ENCODE peak calls at places on chromosomes 5 and 9, in eight cellular contexts. One of them, this sample, is unnamed.

GRCh38 chr5:144060598-144060997 is 109.9 kb downstream of the YIPF5 start:
- DNase-seq in H9: no peak
- DNase-seq in fibroblast of mammary gland: peak
- DNase-seq in left ventricle myocardium inferior: no peak
- DNase-seq in sigmoid colon: no peak
- DNase-seq in GM12865: no peak
- DNase-seq in psoas muscle: no peak
- DNase-seq in HFFc6: peak
- DNase-seq in this sample: no peak

GRCh38 chr9:97425336-97425991 is 13.6 kb downstream of the TDRD7 start:
- DNase-seq in H9: no peak
- DNase-seq in HFFc6: no peak
- DNase-seq in psoas muscle: no peak
- DNase-seq in GM12865: no peak
- DNase-seq in sigmoid colon: no peak
- DNase-seq in left ventricle myocardium inferior: no peak
- DNase-seq in fibroblast of mammary gland: no peak
- DNase-seq in this sample: no peak

GRCh38 chr5:16108418-16108817 is 71.2 kb downstream of the MARCHF11 start:
- DNase-seq in GM12865: no peak
- DNase-seq in sigmoid colon: no peak
- DNase-seq in fibroblast of mammary gland: no peak
- DNase-seq in left ventricle myocardium inferior: no peak
- DNase-seq in HFFc6: no peak
- DNase-seq in psoas muscle: no peak
- DNase-seq in H9: no peak
- DNase-seq in this sample: no peak

GRCh38 chr5:149605998-149606721 is 24.9 kb downstream of the ARHGEF37 start:
- DNase-seq in GM12865: peak
- DNase-seq in HFFc6: peak
- DNase-seq in fibroblast of mammary gland: peak
- DNase-seq in left ventricle myocardium inferior: peak
- DNase-seq in sigmoid colon: no peak
- DNase-seq in psoas muscle: peak
- DNase-seq in H9: no peak
- DNase-seq in this sample: no peak

GRCh38 chr5:112634796-112635195 is 102.9 kb upstream of the APC start:
- DNase-seq in HFFc6: no peak
- DNase-seq in fibroblast of mammary gland: no peak
- DNase-seq in H9: no peak
- DNase-seq in sigmoid colon: no peak
- DNase-seq in left ventricle myocardium inferior: no peak
- DNase-seq in psoas muscle: no peak
- DNase-seq in GM12865: no peak
- DNase-seq in this sample: no peak

GRCh38 chr9:110777201-110777842 is 108.7 kb downstream of the MUSK start:
- DNase-seq in H9: no peak
- DNase-seq in sigmoid colon: no peak
- DNase-seq in psoas muscle: no peak
- DNase-seq in left ventricle myocardium inferior: no peak
- DNase-seq in HFFc6: no peak
- DNase-seq in GM12865: no peak
- DNase-seq in fibroblast of mammary gland: peak
- DNase-seq in this sample: no peak

GRCh38 chr9:106478312-106479099 is 384.5 kb upstream of the ZNF462 start:
- DNase-seq in left ventricle myocardium inferior: no peak
- DNase-seq in H9: no peak
- DNase-seq in psoas muscle: no peak
- DNase-seq in sigmoid colon: no peak
- DNase-seq in HFFc6: no peak
- DNase-seq in GM12865: no peak
- DNase-seq in fibroblast of mammary gland: no peak
- DNase-seq in this sample: no peak

GRCh38 chr9:123402981-123403509 is 47.0 kb downstream of the CRB2 start:
- DNase-seq in H9: no peak
- DNase-seq in psoas muscle: no peak
- DNase-seq in sigmoid colon: no peak
- DNase-seq in left ventricle myocardium inferior: no peak
- DNase-seq in HFFc6: no peak
- DNase-seq in GM12865: no peak
- DNase-seq in fibroblast of mammary gland: no peak
- DNase-seq in this sample: no peak

GRCh38 chr5:34959323-34959722 is 30.0 kb downstream of the DNAJC21 start:
- DNase-seq in left ventricle myocardium inferior: no peak
- DNase-seq in GM12865: peak
- DNase-seq in HFFc6: peak
- DNase-seq in psoas muscle: no peak
- DNase-seq in sigmoid colon: no peak
- DNase-seq in fibroblast of mammary gland: peak
- DNase-seq in H9: no peak
- DNase-seq in this sample: no peak

GRCh38 chr5:149061341-149061740 is 1.5 kb downstream of the SH3TC2 start:
- DNase-seq in psoas muscle: no peak
- DNase-seq in H9: no peak
- DNase-seq in HFFc6: no peak
- DNase-seq in sigmoid colon: no peak
- DNase-seq in GM12865: no peak
- DNase-seq in left ventricle myocardium inferior: no peak
- DNase-seq in fibroblast of mammary gland: no peak
- DNase-seq in this sample: no peak

GRCh38 chr5:1034421-1034905 is 25.9 kb downstream of the NKD2 start:
- DNase-seq in psoas muscle: no peak
- DNase-seq in left ventricle myocardium inferior: peak
- DNase-seq in GM12865: no peak
- DNase-seq in sigmoid colon: peak
- DNase-seq in fibroblast of mammary gland: no peak
- DNase-seq in HFFc6: no peak
- DNase-seq in H9: no peak
- DNase-seq in this sample: peak

GRCh38 chr5:149133795-149134777 is 7.2 kb upstream of the ABLIM3 start:
- DNase-seq in fibroblast of mammary gland: peak
- DNase-seq in HFFc6: peak
- DNase-seq in left ventricle myocardium inferior: peak
- DNase-seq in psoas muscle: peak
- DNase-seq in GM12865: no peak
- DNase-seq in sigmoid colon: no peak
- DNase-seq in H9: no peak
- DNase-seq in this sample: no peak

GRCh38 chr5:28808967-28809810 is 1770.8 kb upstream of the CDH9 start:
- DNase-seq in H9: no peak
- DNase-seq in psoas muscle: peak
- DNase-seq in sigmoid colon: no peak
- DNase-seq in left ventricle myocardium inferior: no peak
- DNase-seq in HFFc6: no peak
- DNase-seq in GM12865: no peak
- DNase-seq in fibroblast of mammary gland: no peak
- DNase-seq in this sample: no peak

GRCh38 chr9:88179080-88179521 is 40.8 kb upstream of the SPATA31C2 start:
- DNase-seq in GM12865: no peak
- DNase-seq in fibroblast of mammary gland: no peak
- DNase-seq in psoas muscle: no peak
- DNase-seq in sigmoid colon: no peak
- DNase-seq in HFFc6: no peak
- DNase-seq in H9: no peak
- DNase-seq in left ventricle myocardium inferior: peak
- DNase-seq in this sample: no peak

GRCh38 chr9:126673689-126674364 is 60.1 kb downstream of the LMX1B start:
- DNase-seq in H9: no peak
- DNase-seq in HFFc6: no peak
- DNase-seq in fibroblast of mammary gland: no peak
- DNase-seq in GM12865: no peak
- DNase-seq in sigmoid colon: no peak
- DNase-seq in psoas muscle: no peak
- DNase-seq in left ventricle myocardium inferior: no peak
- DNase-seq in this sample: peak

GRCh38 chr9:120928720-120929389 is 2.3 kb upstream of the TRAF1 start:
- DNase-seq in H9: peak
- DNase-seq in left ventricle myocardium inferior: peak
- DNase-seq in psoas muscle: peak
- DNase-seq in HFFc6: no peak
- DNase-seq in sigmoid colon: peak
- DNase-seq in GM12865: peak
- DNase-seq in fibroblast of mammary gland: no peak
- DNase-seq in this sample: peak

GRCh38 chr5:102583663-102584062 is 84.9 kb upstream of the SLCO6A1 start:
- DNase-seq in sigmoid colon: no peak
- DNase-seq in GM12865: peak
- DNase-seq in H9: no peak
- DNase-seq in psoas muscle: no peak
- DNase-seq in fibroblast of mammary gland: peak
- DNase-seq in left ventricle myocardium inferior: no peak
- DNase-seq in HFFc6: no peak
- DNase-seq in this sample: no peak

GRCh38 chr5:12691330-12691729 is 787.1 kb upstream of the CTNND2 start:
- DNase-seq in H9: no peak
- DNase-seq in sigmoid colon: no peak
- DNase-seq in fibroblast of mammary gland: no peak
- DNase-seq in HFFc6: no peak
- DNase-seq in left ventricle myocardium inferior: no peak
- DNase-seq in GM12865: no peak
- DNase-seq in psoas muscle: no peak
- DNase-seq in this sample: no peak

GRCh38 chr9:34555002-34555348 is 32.2 kb upstream of the ENHO start:
- DNase-seq in sigmoid colon: peak
- DNase-seq in left ventricle myocardium inferior: no peak
- DNase-seq in psoas muscle: peak
- DNase-seq in HFFc6: no peak
- DNase-seq in fibroblast of mammary gland: no peak
- DNase-seq in GM12865: no peak
- DNase-seq in H9: no peak
- DNase-seq in this sample: peak

GRCh38 chr5:31328031-31328430 is 134.5 kb downstream of the CDH6 start:
- DNase-seq in sigmoid colon: no peak
- DNase-seq in HFFc6: no peak
- DNase-seq in fibroblast of mammary gland: no peak
- DNase-seq in psoas muscle: no peak
- DNase-seq in left ventricle myocardium inferior: no peak
- DNase-seq in GM12865: no peak
- DNase-seq in H9: no peak
- DNase-seq in this sample: no peak

GRCh38 chr5:31333475-31333874 is 140.0 kb downstream of the CDH6 start:
- DNase-seq in GM12865: no peak
- DNase-seq in left ventricle myocardium inferior: no peak
- DNase-seq in psoas muscle: no peak
- DNase-seq in fibroblast of mammary gland: no peak
- DNase-seq in H9: no peak
- DNase-seq in sigmoid colon: no peak
- DNase-seq in HFFc6: no peak
- DNase-seq in this sample: no peak

GRCh38 chr5:31324832-31325231 is 131.3 kb downstream of the CDH6 start:
- DNase-seq in sigmoid colon: no peak
- DNase-seq in GM12865: no peak
- DNase-seq in H9: no peak
- DNase-seq in fibroblast of mammary gland: no peak
- DNase-seq in HFFc6: no peak
- DNase-seq in psoas muscle: no peak
- DNase-seq in left ventricle myocardium inferior: no peak
- DNase-seq in this sample: no peak

GRCh38 chr5:31334061-31334700 is 140.7 kb downstream of the CDH6 start:
- DNase-seq in psoas muscle: no peak
- DNase-seq in GM12865: no peak
- DNase-seq in fibroblast of mammary gland: no peak
- DNase-seq in H9: no peak
- DNase-seq in HFFc6: no peak
- DNase-seq in left ventricle myocardium inferior: no peak
- DNase-seq in sigmoid colon: no peak
- DNase-seq in this sample: no peak

GRCh38 chr5:31329722-31330121 is 136.2 kb downstream of the CDH6 start:
- DNase-seq in left ventricle myocardium inferior: no peak
- DNase-seq in psoas muscle: no peak
- DNase-seq in sigmoid colon: no peak
- DNase-seq in HFFc6: peak
- DNase-seq in H9: no peak
- DNase-seq in GM12865: no peak
- DNase-seq in fibroblast of mammary gland: peak
- DNase-seq in this sample: no peak
- TF ChIP-seq CTCF in left ventricle myocardium inferior: no peak
- TF ChIP-seq CTCF in psoas muscle: no peak
- TF ChIP-seq CTCF in sigmoid colon: no peak
- TF ChIP-seq CTCF in HFFc6: no peak
- TF ChIP-seq CTCF in H9: no peak
- TF ChIP-seq CTCF in GM12865: no peak
- TF ChIP-seq CTCF in fibroblast of mammary gland: no peak
- TF ChIP-seq CTCF in this sample: no peak

GRCh38 chr9:100324594-100325200 is 28.0 kb downstream of the TEX10 start:
- DNase-seq in HFFc6: peak
- DNase-seq in GM12865: peak
- DNase-seq in sigmoid colon: no peak
- DNase-seq in H9: no peak
- DNase-seq in left ventricle myocardium inferior: no peak
- DNase-seq in fibroblast of mammary gland: peak
- DNase-seq in psoas muscle: no peak
- DNase-seq in this sample: no peak
- TF ChIP-seq CTCF in HFFc6: peak
- TF ChIP-seq CTCF in GM12865: peak
- TF ChIP-seq CTCF in sigmoid colon: peak
- TF ChIP-seq CTCF in H9: peak
- TF ChIP-seq CTCF in left ventricle myocardium inferior: peak
- TF ChIP-seq CTCF in fibroblast of mammary gland: peak
- TF ChIP-seq CTCF in psoas muscle: peak
- TF ChIP-seq CTCF in this sample: peak

GRCh38 chr5:5886812-5887486 is 464.5 kb downstream of the ICE1 start:
- DNase-seq in left ventricle myocardium inferior: no peak
- DNase-seq in HFFc6: no peak
- DNase-seq in fibroblast of mammary gland: no peak
- DNase-seq in psoas muscle: peak
- DNase-seq in GM12865: peak
- DNase-seq in H9: peak
- DNase-seq in sigmoid colon: no peak
- DNase-seq in this sample: peak
- TF ChIP-seq CTCF in left ventricle myocardium inferior: peak
- TF ChIP-seq CTCF in HFFc6: peak
- TF ChIP-seq CTCF in fibroblast of mammary gland: no peak
- TF ChIP-seq CTCF in psoas muscle: peak
- TF ChIP-seq CTCF in GM12865: peak
- TF ChIP-seq CTCF in H9: peak
- TF ChIP-seq CTCF in sigmoid colon: no peak
- TF ChIP-seq CTCF in this sample: peak

GRCh38 chr5:180330270-180330648 is 22.9 kb downstream of the GFPT2 start:
- DNase-seq in psoas muscle: no peak
- DNase-seq in fibroblast of mammary gland: no peak
- DNase-seq in HFFc6: no peak
- DNase-seq in GM12865: no peak
- DNase-seq in H9: no peak
- DNase-seq in left ventricle myocardium inferior: no peak
- DNase-seq in sigmoid colon: no peak
- DNase-seq in this sample: no peak

GRCh38 chr5:180329606-180330269 is 23.4 kb downstream of the GFPT2 start:
- DNase-seq in HFFc6: no peak
- DNase-seq in psoas muscle: no peak
- DNase-seq in fibroblast of mammary gland: no peak
- DNase-seq in sigmoid colon: peak
- DNase-seq in H9: no peak
- DNase-seq in left ventricle myocardium inferior: no peak
- DNase-seq in GM12865: no peak
- DNase-seq in this sample: no peak

GRCh38 chr5:180327166-180327565 is 26.0 kb downstream of the GFPT2 start:
- DNase-seq in fibroblast of mammary gland: no peak
- DNase-seq in psoas muscle: no peak
- DNase-seq in HFFc6: no peak
- DNase-seq in H9: no peak
- DNase-seq in GM12865: no peak
- DNase-seq in sigmoid colon: peak
- DNase-seq in left ventricle myocardium inferior: no peak
- DNase-seq in this sample: no peak

GRCh38 chr5:180329138-180329435 is 24.0 kb downstream of the GFPT2 start:
- DNase-seq in H9: no peak
- DNase-seq in GM12865: no peak
- DNase-seq in HFFc6: no peak
- DNase-seq in psoas muscle: no peak
- DNase-seq in fibroblast of mammary gland: no peak
- DNase-seq in sigmoid colon: peak
- DNase-seq in left ventricle myocardium inferior: no peak
- DNase-seq in this sample: no peak

GRCh38 chr5:180328296-180329137 is 24.6 kb downstream of the GFPT2 start:
- DNase-seq in H9: peak
- DNase-seq in psoas muscle: peak
- DNase-seq in fibroblast of mammary gland: peak
- DNase-seq in GM12865: peak
- DNase-seq in HFFc6: peak
- DNase-seq in sigmoid colon: peak
- DNase-seq in left ventricle myocardium inferior: peak
- DNase-seq in this sample: peak
- TF ChIP-seq CTCF in H9: peak
- TF ChIP-seq CTCF in psoas muscle: peak
- TF ChIP-seq CTCF in fibroblast of mammary gland: peak
- TF ChIP-seq CTCF in GM12865: peak
- TF ChIP-seq CTCF in HFFc6: peak
- TF ChIP-seq CTCF in sigmoid colon: peak
- TF ChIP-seq CTCF in left ventricle myocardium inferior: peak
- TF ChIP-seq CTCF in this sample: peak